ENCODE peak calls at places on chromosomes 5 and 9, in four cellular contexts. N, U, L and Q are unnamed samples.

GRCh38 chr9:2418619-2419018 is 203.0 kb upstream of the VLDLR start:
- DNase-seq in N (no peak), L (peak; percentile 95), U (no peak), Q (no peak)

GRCh38 chr5:153601377-153601776 is 110.9 kb downstream of the GRIA1 start:
- DNase-seq in L (no peak), U (no peak), N (no peak), Q (no peak)

GRCh38 chr9:109868222-109868621 is 88.2 kb downstream of the PALM2AKAP2 start:
- DNase-seq in L (peak; percentile 37), N (no peak), U (no peak), Q (no peak)

GRCh38 chr5:110088676-110089436 is 399.1 kb downstream of the MAN2A1 start:
- DNase-seq in L (no peak), N (no peak), U (no peak), Q (no peak)

GRCh38 chr5:160339406-160340140 is 27.2 kb upstream of the CCNJL start:
- DNase-seq in N (no peak), L (no peak), U (no peak), Q (no peak)

GRCh38 chr5:135950611-135951010 is 4.2 kb downstream of the LECT2 start:
- DNase-seq in U (no peak), N (no peak), L (no peak), Q (no peak)

GRCh38 chr5:93746406-93747056 is 5.1 kb upstream of the POU5F2 start:
- DNase-seq in N (no peak), L (peak; percentile 20), U (no peak), Q (no peak)

GRCh38 chr5:127804886-127805426 is 101.8 kb downstream of the CCDC192 start:
- DNase-seq in N (no peak), U (no peak), L (no peak), Q (no peak)

GRCh38 chr9:127119319-127119709 is 3.1 kb downstream of the ANGPTL2 start:
- DNase-seq in L (no peak), U (no peak), N (no peak), Q (no peak)

GRCh38 chr5:150589791-150590601 is 50.5 kb upstream of the SYNPO start:
- DNase-seq in L (peak; percentile 80), U (no peak), N (peak; percentile 45), Q (no peak)

GRCh38 chr9:91886433-91887031 is 63.5 kb downstream of the ROR2 start:
- DNase-seq in N (no peak), L (no peak), U (no peak), Q (no peak)

GRCh38 chr5:6832272-6832671 is 119.0 kb downstream of the TENT4A start:
- DNase-seq in N (no peak), L (no peak), U (no peak), Q (no peak)

GRCh38 chr5:103286622-103287021 is 28.1 kb downstream of the MACIR start:
- DNase-seq in N (no peak), L (no peak), U (no peak), Q (no peak)

GRCh38 chr5:150293091-150293941 is 3.7 kb upstream of the CAMK2A start:
- DNase-seq in U (no peak), N (no peak), L (no peak), Q (no peak)

GRCh38 chr9:87065981-87066380 is 118.7 kb upstream of the GAS1 start:
- DNase-seq in N (no peak), U (no peak), L (peak; percentile 23), Q (no peak)

GRCh38 chr5:1915316-1915715 is 32.6 kb upstream of the IRX4 start:
- DNase-seq in N (no peak), U (no peak), L (no peak), Q (no peak)

GRCh38 chr9:78620764-78621163 is 323.8 kb downstream of the PSAT1 start:
- DNase-seq in N (no peak), U (no peak), L (no peak), Q (no peak)

GRCh38 chr9:78614892-78615291 is 318.0 kb downstream of the PSAT1 start:
- DNase-seq in U (no peak), L (peak; percentile 11), N (no peak), Q (no peak)

GRCh38 chr9:78622131-78622530 is 325.2 kb downstream of the PSAT1 start:
- DNase-seq in U (no peak), L (no peak), N (no peak), Q (no peak)

GRCh38 chr9:78620303-78620702 is 323.4 kb downstream of the PSAT1 start:
- DNase-seq in L (no peak), U (no peak), N (no peak), Q (no peak)

DNA sequence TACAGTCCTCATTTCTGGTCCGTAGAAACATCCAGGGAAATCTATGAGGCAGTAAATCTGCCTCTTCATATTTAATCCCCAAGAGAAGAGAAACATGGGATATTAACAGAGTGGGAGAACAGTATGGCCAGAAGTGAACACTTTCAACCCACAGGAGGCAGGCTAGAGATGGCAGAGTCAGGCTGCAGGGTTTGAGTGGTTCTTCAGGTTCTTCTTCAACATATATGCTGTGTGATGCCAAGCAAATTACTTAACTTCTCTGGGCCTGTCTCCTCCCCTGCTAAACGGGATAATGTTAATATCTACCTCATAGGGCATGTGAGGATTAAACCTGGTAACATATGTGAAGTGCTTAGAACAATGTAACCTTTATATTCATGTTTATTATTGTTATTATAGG is 321.8 kb downstream of the PSAT1 start:
- DNase-seq in U (no peak), L (no peak), N (no peak), Q (no peak)
- TF ChIP-seq CTCF in U (no peak), L (no peak), N (no peak), Q (no peak)

DNA sequence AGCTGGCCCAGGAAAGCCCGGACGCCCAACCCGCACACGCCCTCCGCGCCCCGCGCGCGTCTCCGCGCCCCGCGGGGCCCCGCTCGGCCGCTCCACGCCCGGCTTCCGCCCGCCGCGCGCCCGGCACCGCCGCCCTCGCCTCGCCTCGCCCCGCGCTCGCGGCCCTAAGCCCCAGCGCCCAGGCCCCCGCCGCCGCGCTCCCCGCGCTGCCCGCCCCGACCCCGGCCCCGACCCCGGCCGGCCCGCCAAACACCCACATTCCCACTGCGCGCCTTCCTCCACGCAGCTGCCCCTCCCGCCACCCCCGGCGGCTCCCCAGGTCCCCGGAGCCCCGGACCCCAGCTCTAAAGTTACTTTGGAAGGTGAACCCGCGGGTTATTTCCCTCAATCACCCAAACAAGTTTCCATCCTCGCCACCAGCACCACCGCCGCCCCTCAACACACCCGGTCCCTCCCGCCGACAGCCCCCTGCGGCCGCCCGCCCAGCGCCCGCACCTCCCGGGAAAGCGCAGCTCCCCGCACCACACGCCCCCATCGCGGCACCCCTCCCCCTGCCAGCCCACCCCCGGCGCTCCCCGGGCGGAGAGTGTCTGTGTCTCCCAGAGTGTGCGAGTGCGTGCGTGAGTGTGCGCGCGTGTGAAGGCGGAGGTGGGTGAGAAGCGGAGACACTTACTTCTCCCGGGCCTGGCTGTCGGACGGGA is 439 bp downstream of the SSBP2 start:
- DNase-seq in U (no peak), N (peak; percentile 30), L (no peak), Q (no peak)
- TF ChIP-seq CTCF in U (no peak), N (no peak), L (no peak), Q (no peak)

DNA sequence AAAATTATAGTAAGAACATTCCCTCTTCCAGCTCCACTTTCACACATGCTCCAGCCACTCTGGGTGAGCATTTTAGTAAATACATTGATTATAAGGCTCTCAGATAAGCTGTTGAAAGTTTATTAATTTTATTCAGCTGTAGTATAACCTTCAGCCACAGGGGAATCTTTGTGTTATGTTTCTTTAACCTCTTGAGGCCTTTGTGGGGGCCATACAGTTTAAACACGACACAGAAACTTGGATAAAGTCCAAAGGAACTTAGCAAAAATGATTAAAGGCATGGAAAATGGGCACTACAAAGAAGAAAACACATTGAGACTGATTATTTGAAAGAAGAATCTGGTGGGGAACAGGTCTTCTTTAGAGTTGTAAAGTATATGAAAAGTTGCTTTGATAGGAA is 70.2 kb downstream of the AOPEP start:
- DNase-seq in U (no peak), N (no peak), L (no peak), Q (no peak)
- TF ChIP-seq CTCF in U (no peak), N (no peak), L (no peak), Q (no peak)

GRCh38 chr5:96716716-96717115 is 54.5 kb downstream of the CAST start:
- DNase-seq in L (no peak), U (no peak), N (no peak), Q (no peak)

GRCh38 chr5:96717874-96718273 is 55.7 kb downstream of the CAST start:
- DNase-seq in L (no peak), N (no peak), U (no peak), Q (no peak)

GRCh38 chr5:96721351-96721970 is 59.3 kb downstream of the CAST start:
- DNase-seq in L (peak; percentile 42), U (no peak), N (no peak), Q (no peak)

GRCh38 chr5:96718635-96719077 is 56.5 kb downstream of the CAST start:
- DNase-seq in N (no peak), U (no peak), L (peak; percentile 48), Q (no peak)

GRCh38 chr5:96720408-96720807 is 58.2 kb downstream of the CAST start:
- DNase-seq in N (no peak), L (no peak), U (no peak), Q (no peak)
- TF ChIP-seq CTCF in N (peak; percentile 54), L (no peak), U (peak; percentile 42), Q (peak; percentile 42)

GRCh38 chr5:177491429-177491945 is 5.9 kb downstream of the PDLIM7 start:
- DNase-seq in U (peak; percentile 60), L (peak; percentile 61), N (peak; percentile 97), Q (peak; percentile 98)
- TF ChIP-seq CTCF in U (peak; percentile 73), L (peak; percentile 66), N (peak; percentile 100), Q (peak; percentile 100)

DNA sequence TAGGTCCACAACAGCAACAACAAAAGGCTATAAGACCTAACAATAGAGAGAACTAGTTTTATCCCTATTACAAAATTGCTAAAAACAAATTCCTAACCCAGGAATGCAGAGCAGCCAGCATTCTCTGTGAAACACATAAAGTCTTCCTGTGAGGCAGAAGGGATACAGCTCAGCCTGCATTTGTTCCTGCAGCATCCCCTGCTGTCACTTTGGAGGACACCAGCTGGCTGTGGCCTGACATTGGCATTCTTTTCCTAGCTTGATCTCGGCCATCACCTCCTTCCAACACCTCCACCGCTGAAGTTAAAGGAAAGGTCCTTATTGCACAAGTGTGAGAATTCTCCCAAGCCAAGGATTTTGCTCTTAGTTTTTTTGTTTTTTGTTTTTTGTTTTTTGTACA is 186.1 kb downstream of the SNCAIP start:
- DNase-seq in N (peak; percentile 24), L (peak; percentile 21), U (no peak), Q (peak; percentile 51)
- TF ChIP-seq CTCF in N (no peak), L (peak; percentile 18), U (peak; percentile 44), Q (no peak)